ENCODE peak calls at places on chromosomes 5 and 9, in five cellular contexts. T is CD4-positive, CD25-positive, alpha-beta regulatory T cell; M is K562; R is upper lobe of right lung; W is upper lobe of left lung. O is an unnamed sample. For H3K9me3, the result is how much of the 10 kb centered on the place peaks cover.

GRCh38 chr9:89538874-89539273 is 41.0 kb upstream of the SEMA4D start:
- DNase-seq in T (peak), W (no peak), M (no peak), R (no peak), O (no peak)

GRCh38 chr5:141872496-141873356 is 5.5 kb downstream of the PCDH1 start:
- DNase-seq in R (peak), M (no peak), T (no peak), W (no peak), O (no peak)

GRCh38 chr5:170617519-170618218 is 113.8 kb downstream of the KCNIP1 start:
- DNase-seq in T (no peak), W (no peak), M (no peak), R (no peak), O (no peak)

GRCh38 chr9:126569036-126569435 is 44.7 kb upstream of the LMX1B start:
- DNase-seq in M (no peak), R (no peak), W (no peak), T (no peak), O (no peak)

GRCh38 chr5:102933721-102934459 is 178.8 kb downstream of the PAM start:
- DNase-seq in W (no peak), M (no peak), R (no peak), T (no peak), O (no peak)

GRCh38 chr9:89304479-89305188 is 6.4 kb upstream of the CKS2 start:
- DNase-seq in T (no peak), W (peak), R (no peak), M (no peak), O (no peak)

GRCh38 chr5:128782446-128782845 is 182.8 kb upstream of the SLC27A6 start:
- DNase-seq in M (no peak), R (no peak), T (no peak), W (no peak), O (no peak)

GRCh38 chr9:134930404-134930803 is 12.7 kb upstream of the FCN1 start:
- DNase-seq in T (no peak), R (no peak), M (no peak), W (no peak), O (no peak)

GRCh38 chr5:78971998-78972397 is 13.1 kb downstream of the ARSB start:
- DNase-seq in M (no peak), T (no peak), W (no peak), R (no peak), O (no peak)

GRCh38 chr5:61069150-61069549 is 93.1 kb downstream of the SMIM15 start:
- DNase-seq in W (no peak), M (no peak), T (no peak), R (no peak), O (no peak)

DNA sequence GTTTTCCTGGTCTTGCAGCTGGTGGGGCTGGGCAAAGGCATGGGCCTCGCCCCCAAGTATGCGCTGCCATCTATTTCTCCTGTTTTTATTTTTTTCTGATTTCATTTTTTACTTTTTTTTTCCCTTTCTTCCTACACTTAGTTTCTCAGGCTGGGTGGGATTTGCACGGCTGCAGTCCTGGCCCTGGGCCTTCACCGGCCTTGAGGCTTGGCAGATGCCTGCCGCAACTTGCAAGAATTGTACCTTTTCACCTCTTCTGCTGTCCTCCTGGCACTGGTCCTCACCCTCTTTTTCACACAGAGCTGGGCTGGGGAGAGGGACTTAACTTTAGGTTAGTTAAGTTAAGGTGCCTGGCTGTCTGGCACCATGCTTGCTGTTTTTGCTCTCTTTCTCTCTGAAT is 10.3 kb upstream of the IRGM start:
- DNase-seq in R (no peak), T (no peak), M (no peak), W (no peak), O (no peak)
- H3K9me3 ChIP-seq in R (under half), T (under half), M (under half), W (under half), O (under half)

DNA sequence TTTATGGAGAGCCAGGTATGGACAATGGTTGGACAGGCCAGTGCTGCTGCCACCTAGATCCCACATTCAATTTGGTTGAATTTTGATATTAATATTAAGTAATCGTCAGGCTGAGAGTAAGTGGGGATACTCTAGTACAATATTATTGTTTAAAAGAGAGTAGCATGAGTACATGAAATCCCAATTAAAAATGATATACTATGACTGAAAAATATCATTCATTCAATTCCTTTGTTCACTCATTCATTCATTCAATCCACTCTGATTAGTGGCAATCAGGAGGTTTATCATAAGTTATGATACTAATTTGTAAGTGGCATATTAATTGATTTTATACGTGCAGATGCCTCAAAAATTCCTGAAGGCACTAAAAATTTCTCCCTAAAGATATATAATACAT is 224.2 kb downstream of the DMRT2 start:
- DNase-seq in R (no peak), W (no peak), T (no peak), M (no peak), O (no peak)
- H3K9me3 ChIP-seq in R (under half), W (under half), T (under half), M (under half), O (under half)

GRCh38 chr5:34543687-34544086 is 112.4 kb upstream of the RAI14 start:
- DNase-seq in R (no peak), M (no peak), T (no peak), W (no peak), O (no peak)
- H3K9me3 ChIP-seq in R (under half), M (under half), T (under half), W (under half), O (under half)

GRCh38 chr9:40928803-40929487 is 199.5 kb downstream of the FOXD4L6 start:
- DNase-seq in R (no peak), T (no peak), W (no peak), M (no peak), O (no peak)

GRCh38 chr9:40926404-40927259 is 201.8 kb downstream of the FOXD4L6 start:
- DNase-seq in T (no peak), R (no peak), M (no peak), W (no peak), O (no peak)

GRCh38 chr9:40925149-40925548 is 203.3 kb downstream of the FOXD4L6 start:
- DNase-seq in R (no peak), W (no peak), M (no peak), T (no peak), O (no peak)

GRCh38 chr9:40927260-40927631 is 201.2 kb downstream of the FOXD4L6 start:
- DNase-seq in T (no peak), M (no peak), R (no peak), W (no peak), O (no peak)

DNA sequence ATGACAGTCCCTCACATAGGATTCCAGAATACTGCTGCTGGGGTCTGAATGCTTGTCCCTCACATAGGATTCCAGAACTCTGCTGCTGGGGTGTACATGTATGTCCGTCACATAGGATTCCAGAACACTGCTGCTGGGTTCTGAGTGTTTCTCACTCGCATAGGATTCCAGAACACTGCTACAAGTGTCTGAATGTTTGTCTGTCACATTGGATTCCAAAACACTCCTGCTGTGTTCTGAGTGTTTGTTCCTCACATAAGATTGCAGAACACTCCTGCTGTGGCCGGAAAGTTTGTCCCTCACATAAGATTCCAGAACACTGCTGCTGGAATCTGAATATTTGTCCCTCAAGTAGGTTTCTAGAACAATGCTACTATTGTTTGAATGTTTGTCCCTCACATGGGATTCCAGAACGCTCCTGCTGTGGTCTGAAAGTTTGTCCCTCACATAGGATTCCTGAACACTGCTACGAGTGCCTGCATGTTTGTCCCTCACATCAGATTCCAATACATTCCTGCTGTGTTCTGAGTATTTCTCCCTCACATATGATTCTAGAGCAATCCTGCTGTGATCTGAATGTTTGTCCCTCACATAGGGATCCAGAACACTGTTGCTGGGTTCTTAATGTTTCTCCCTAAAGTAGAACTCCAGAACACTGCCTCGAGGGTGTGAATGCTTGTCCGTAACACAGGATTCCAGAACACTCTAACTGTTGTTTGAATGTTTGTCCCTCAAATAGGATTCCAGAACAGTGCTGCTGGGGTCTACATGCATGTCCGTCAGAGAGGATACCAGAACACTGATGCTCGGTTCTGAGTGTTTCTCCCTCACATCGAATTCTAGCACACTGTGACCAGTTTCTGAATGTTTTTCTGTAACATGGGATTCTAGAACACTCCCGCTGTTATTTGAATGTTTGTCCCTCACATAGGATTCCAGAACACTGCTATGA is 200.4 kb downstream of the FOXD4L6 start:
- DNase-seq in T (no peak), W (no peak), R (no peak), M (no peak), O (no peak)
- H3K9me3 ChIP-seq in T (half or more), W (half or more), R (half or more), M (under half), O (half or more)

DNA sequence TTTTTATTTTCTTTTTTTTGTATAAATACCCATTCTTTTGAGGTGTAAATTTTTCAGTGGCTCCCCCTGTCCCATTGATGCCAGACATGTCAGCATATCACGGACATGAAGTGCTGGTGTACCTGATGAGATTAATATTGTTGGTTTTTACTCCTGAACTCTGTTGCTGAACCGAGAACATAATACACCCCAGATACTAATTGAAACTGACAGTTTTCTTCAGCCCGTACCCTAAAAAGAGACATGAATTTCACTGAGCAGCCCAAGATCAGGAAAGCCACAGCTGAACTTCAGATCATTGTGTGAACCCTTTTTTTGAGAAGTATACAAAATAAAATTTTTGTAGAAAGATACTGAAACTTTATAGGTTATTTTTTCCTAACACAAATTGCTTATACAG is 75.7 kb downstream of the PRDM9 start:
- DNase-seq in M (no peak), W (no peak), R (no peak), T (no peak), O (no peak)
- H3K9me3 ChIP-seq in M (under half), W (under half), R (under half), T (under half), O (under half)

GRCh38 chr9:91405343-91406077 is 18.1 kb downstream of the NFIL3 start:
- DNase-seq in T (no peak), R (no peak), M (no peak), W (no peak), O (no peak)
- H3K9me3 ChIP-seq in T (under half), R (under half), M (under half), W (under half), O (under half)

GRCh38 chr5:1035421-1036405 is 27.1 kb downstream of the NKD2 start:
- DNase-seq in R (no peak), T (no peak), M (no peak), W (no peak), O (no peak)

GRCh38 chr5:1036504-1037122 is 28.0 kb downstream of the NKD2 start:
- DNase-seq in M (no peak), W (no peak), T (no peak), R (no peak), O (no peak)

GRCh38 chr5:1034421-1034905 is 25.9 kb downstream of the NKD2 start:
- DNase-seq in R (no peak), W (no peak), M (no peak), T (no peak), O (no peak)

GRCh38 chr5:1033606-1034420 is 25.2 kb downstream of the NKD2 start:
- DNase-seq in W (no peak), M (no peak), T (no peak), R (no peak), O (no peak)

DNA sequence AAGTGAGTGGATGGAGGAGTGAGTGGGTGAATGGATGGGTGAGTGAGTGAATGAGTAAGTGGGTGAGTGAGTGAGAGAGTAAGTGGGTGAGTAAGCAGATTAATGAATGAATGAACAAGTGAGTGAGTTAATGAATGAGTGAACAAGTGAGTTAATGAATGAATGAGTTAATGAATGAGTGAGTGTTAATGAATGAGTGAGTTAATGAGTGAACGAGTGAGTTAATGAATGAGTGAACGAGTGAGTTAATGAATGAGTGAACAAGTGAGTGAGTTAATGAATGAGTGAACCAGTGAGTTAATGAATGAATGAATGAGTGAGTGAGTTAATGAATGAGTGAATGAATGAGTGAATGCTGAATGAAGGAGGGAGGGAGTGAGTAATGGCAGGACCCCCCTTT is 26.4 kb downstream of the NKD2 start:
- DNase-seq in M (no peak), W (no peak), T (no peak), R (no peak), O (no peak)
- H3K9me3 ChIP-seq in M (under half), W (under half), T (under half), R (under half), O (under half)

GRCh38 chr9:90770927-90771326 is 30.7 kb upstream of the SYK start:
- DNase-seq in R (no peak), M (no peak), T (no peak), W (no peak), O (no peak)

GRCh38 chr9:90767523-90768100 is 34.0 kb upstream of the SYK start:
- DNase-seq in R (no peak), T (no peak), M (no peak), W (no peak), O (no peak)

GRCh38 chr9:90773593-90773992 is 28.0 kb upstream of the SYK start:
- DNase-seq in M (peak), W (no peak), T (no peak), R (no peak), O (no peak)

GRCh38 chr9:90772381-90772780 is 29.2 kb upstream of the SYK start:
- DNase-seq in T (no peak), R (no peak), M (no peak), W (peak), O (no peak)

GRCh38 chr9:90770339-90770738 is 31.3 kb upstream of the SYK start:
- DNase-seq in T (no peak), W (no peak), R (no peak), M (no peak), O (no peak)
- H3K9me3 ChIP-seq in T (under half), W (under half), R (under half), M (under half), O (under half)

O was measured in T-helper 17 cell.